ENCODE peak calls at places on chromosome 15, in eight cellular contexts. I is RCC 7860, U is naive B cell, M is pancreas, W is PC-9, E is cardiac fibroblast, V is epithelial cell of esophagus, Y is G401. D is an unnamed sample.

GRCh38 chr15:36185438-36185837 is 394.0 kb upstream of the CDIN1 start:
- DNase-seq in I (no peak), U (no peak), M (no peak), W (no peak), E (no peak), V (no peak), Y (no peak), D (no peak)

GRCh38 chr15:25943831-25944230 is 80.7 kb upstream of the ATP10A start:
- DNase-seq in I (no peak), U (no peak), M (no peak), W (no peak), E (no peak), V (no peak), Y (no peak), D (no peak)

GRCh38 chr15:58522391-58522790 is 90.6 kb downstream of the LIPC start:
- DNase-seq in I (no peak), U (no peak), M (no peak), W (no peak), E (no peak), V (no peak), Y (peak; percentile 75), D (no peak)

GRCh38 chr15:58383876-58384275 is 47.9 kb upstream of the LIPC start:
- DNase-seq in I (no peak), U (no peak), M (no peak), W (no peak), E (no peak), V (no peak), Y (no peak), D (peak; percentile 75)

GRCh38 chr15:66835558-66835878 is 133.5 kb downstream of the SMAD6 start:
- DNase-seq in I (no peak), U (no peak), M (no peak), W (no peak), E (peak; percentile 65), V (no peak), Y (peak; percentile 70), D (no peak)

GRCh38 chr15:94844533-94845390 is 613.4 kb downstream of the MCTP2 start:
- DNase-seq in I (no peak), U (no peak), M (peak; percentile 80), W (no peak), E (peak; percentile 37), V (peak; percentile 29), Y (no peak), D (no peak)

GRCh38 chr15:96560246-96560895 is 229.9 kb downstream of the NR2F2 start:
- DNase-seq in I (no peak), U (no peak), M (no peak), W (no peak), E (peak; percentile 5), V (peak; percentile 87), Y (no peak), D (no peak)

GRCh38 chr15:98844261-98844660 is 163.3 kb downstream of the PGPEP1L start:
- DNase-seq in I (no peak), U (no peak), M (no peak), W (no peak), E (no peak), V (no peak), Y (no peak), D (no peak)

GRCh38 chr15:29409890-29410289 is 140.3 kb upstream of the NSMCE3 start:
- DNase-seq in I (no peak), U (no peak), M (no peak), W (no peak), E (no peak), V (no peak), Y (no peak), D (no peak)

GRCh38 chr15:101157721-101158120 is 94.1 kb downstream of the CHSY1 start:
- DNase-seq in I (no peak), U (no peak), M (no peak), W (no peak), E (no peak), V (no peak), Y (no peak), D (no peak)

D was measured in activated T-cell treated with anti-CD3 and anti-CD28 coated beads, Interleukin-2, amount 50 U/mL, for 48 hours.